ENCODE peak calls at places on chromosomes 2 and 18, in nine cellular contexts. O is kidney epithelial cell; F is activated CD4-positive, alpha-beta T cell treated with anti-CD3 and anti-CD28 coated beads, Interleukin-2, amount 50 U/mL, for 24 hours; V is hypothalamus; L is stimulated activated CD4-positive, alpha-beta T cell treated with anti-CD3 and anti-CD28 coated beads, Interleukin-2, amount 100 ng/mL, for 48 hours; T is cardiac fibroblast; K is skeletal muscle cell; R is NCI-H2029; N is substantia nigra. Q is an unnamed sample.

GRCh38 chr2:165401285-165401852 is 68.1 kb upstream of the CSRNP3 start:
- DNase-seq in O (peak; percentile 51), F (no peak), V (no peak), L (peak; percentile 1), T (peak; percentile 90), K (peak; percentile 42), R (peak; percentile 67), N (no peak), Q (no peak)

GRCh38 chr2:119765404-119766002 is 5.8 kb downstream of the PTPN4 start:
- DNase-seq in O (no peak), F (no peak), V (no peak), L (no peak), T (no peak), K (no peak), R (peak; percentile 25), N (no peak), Q (no peak)

GRCh38 chr18:55838841-55839240 is 250.8 kb upstream of the TCF4 start:
- DNase-seq in O (no peak), F (no peak), V (no peak), L (no peak), T (peak; percentile 49), K (no peak), R (no peak), N (no peak), Q (no peak)

GRCh38 chr2:100588071-100588786 is 25.4 kb downstream of the PDCL3 start:
- DNase-seq in O (no peak), F (no peak), V (no peak), L (no peak), T (peak; percentile 63), K (peak; percentile 30), R (peak; percentile 39), N (no peak), Q (no peak)

GRCh38 chr2:127771756-127772155 is 39.2 kb downstream of the WDR33 start:
- DNase-seq in O (no peak), F (no peak), V (no peak), L (no peak), T (peak; percentile 86), K (no peak), R (no peak), N (no peak), Q (no peak)

GRCh38 chr2:233193738-233194137 is 57.7 kb upstream of the ATG16L1 start:
- DNase-seq in O (no peak), F (no peak), V (no peak), L (no peak), T (no peak), K (no peak), R (no peak), N (no peak), Q (no peak)

GRCh38 chr2:62685986-62686625 is 19.4 kb upstream of the EHBP1 start:
- DNase-seq in O (no peak), F (no peak), V (no peak), L (no peak), T (no peak), K (no peak), R (no peak), N (no peak), Q (no peak)

GRCh38 chr2:140893685-140894084 is 1237.1 kb downstream of the LRP1B start:
- DNase-seq in O (no peak), F (no peak), V (no peak), L (no peak), T (peak; percentile 56), K (peak; percentile 76), R (no peak), N (no peak), Q (no peak)

GRCh38 chr2:20563833-20564232 is 87.1 kb downstream of the HS1BP3 start:
- DNase-seq in O (no peak), F (no peak), V (no peak), L (no peak), T (peak; percentile 81), K (no peak), R (no peak), N (no peak), Q (no peak)

GRCh38 chr18:10252952-10253680 is 201.3 kb upstream of the APCDD1 start:
- DNase-seq in O (no peak), F (no peak), V (no peak), L (no peak), T (no peak), K (no peak), R (no peak), N (peak; percentile 22), Q (no peak)

GRCh38 chr2:67936995-67937394 is 125.8 kb downstream of the C1D start:
- DNase-seq in O (no peak), F (no peak), V (no peak), L (no peak), T (no peak), K (no peak), R (no peak), N (no peak), Q (no peak)

GRCh38 chr2:234363011-234363487 is 133.8 kb downstream of the ARL4C start:
- DNase-seq in O (peak; percentile 56), F (no peak), V (no peak), L (no peak), T (peak; percentile 15), K (no peak), R (no peak), N (no peak), Q (no peak)

GRCh38 chr2:164700390-164700789 is 79.1 kb upstream of the GRB14 start:
- DNase-seq in O (no peak), F (no peak), V (no peak), L (no peak), T (peak; percentile 15), K (no peak), R (no peak), N (no peak), Q (no peak)

GRCh38 chr2:127594116-127594591 is 51.8 kb upstream of the GPR17 start:
- DNase-seq in O (no peak), F (no peak), V (no peak), L (no peak), T (no peak), K (no peak), R (no peak), N (no peak), Q (no peak)

Q was measured in sigmoid colon.